ENCODE peak calls at places on chromosomes 1 and 21, in six cellular contexts. E, H, B, J, A and X are unnamed samples.

GRCh38 chr1:92784051-92784638 is 763 bp downstream of the EVI5 start:
- DNase-seq in E (peak; percentile 69), H (peak; percentile 34), B (peak; percentile 50), J (peak; percentile 76), A (peak; percentile 4), X (no peak)

GRCh38 chr1:198545156-198545555 is 4.7 kb upstream of the ATP6V1G3 start:
- DNase-seq in E (no peak), H (no peak), B (no peak), J (no peak), A (no peak), X (no peak)

GRCh38 chr1:172397221-172397620 is 23.3 kb upstream of the C1orf105 start:
- DNase-seq in E (peak; percentile 80), H (no peak), B (no peak), J (peak; percentile 79), A (no peak), X (no peak)

GRCh38 chr1:210586785-210587184 is 258.1 kb downstream of the HHAT start:
- DNase-seq in E (no peak), H (no peak), B (no peak), J (no peak), A (peak; percentile 38), X (peak; percentile 91)

GRCh38 chr1:96370752-96371151 is 350.8 kb upstream of the PTBP2 start:
- DNase-seq in E (peak; percentile 91), H (peak; percentile 75), B (no peak), J (peak; percentile 91), A (no peak), X (no peak)

GRCh38 chr1:245587435-245588105 is 432.8 kb downstream of the KIF26B start:
- DNase-seq in E (no peak), H (no peak), B (no peak), J (no peak), A (no peak), X (peak; percentile 41)

GRCh38 chr1:27137544-27138075 is 17.3 kb downstream of the SLC9A1 start:
- DNase-seq in E (peak; percentile 50), H (peak; percentile 38), B (peak; percentile 65), J (no peak), A (no peak), X (no peak)

GRCh38 chr21:45930231-45930760 is 51.3 kb upstream of the COL6A1 start:
- DNase-seq in E (no peak), H (no peak), B (no peak), J (no peak), A (no peak), X (no peak)

GRCh38 chr1:202945483-202945882 is 12.6 kb downstream of the ADIPOR1 start:
- DNase-seq in E (no peak), H (no peak), B (no peak), J (no peak), A (no peak), X (no peak)

GRCh38 chr1:66506393-66506687 is 27.6 kb upstream of the SGIP1 start:
- DNase-seq in E (no peak), H (no peak), B (no peak), J (no peak), A (no peak), X (no peak)

GRCh38 chr1:211135342-211135950 is 1.5 kb upstream of the KCNH1 start:
- DNase-seq in E (peak; percentile 65), H (peak; percentile 58), B (no peak), J (peak; percentile 58), A (peak; percentile 63), X (peak; percentile 73)

GRCh38 chr1:17359031-17359430 is 13.0 kb upstream of the PADI6 start:
- DNase-seq in E (no peak), H (no peak), B (no peak), J (no peak), A (no peak), X (no peak)

GRCh38 chr1:163399976-163400375 is 78.2 kb downstream of the NUF2 start:
- DNase-seq in E (no peak), H (no peak), B (no peak), J (no peak), A (peak; percentile 99), X (no peak)

GRCh38 chr1:89550995-89551394 is 26.4 kb downstream of the LRRC8B start:
- DNase-seq in E (no peak), H (no peak), B (no peak), J (no peak), A (no peak), X (no peak)

GRCh38 chr1:53207726-53208125 is 11.1 kb downstream of the CPT2 start:
- DNase-seq in E (no peak), H (no peak), B (no peak), J (peak; percentile 30), A (no peak), X (no peak)

GRCh38 chr21:42199488-42200463 is 19.2 kb upstream of the ABCG1 start:
- DNase-seq in E (peak; percentile 66), H (peak; percentile 63), B (peak; percentile 51), J (peak; percentile 85), A (no peak), X (no peak)

GRCh38 chr1:102566182-102566581 is 542.1 kb downstream of the COL11A1 start:
- DNase-seq in E (no peak), H (no peak), B (no peak), J (no peak), A (no peak), X (no peak)

GRCh38 chr1:174399211-174399610 is 48.6 kb upstream of the GPR52 start:
- DNase-seq in E (peak; percentile 9), H (no peak), B (no peak), J (no peak), A (no peak), X (no peak)

GRCh38 chr1:20429296-20429695 is 56.7 kb downstream of the CAMK2N1 start:
- DNase-seq in E (no peak), H (no peak), B (no peak), J (peak; percentile 23), A (no peak), X (no peak)

GRCh38 chr1:77636864-77637263 is 45.6 kb downstream of the ZZZ3 start:
- DNase-seq in E (no peak), H (no peak), B (no peak), J (no peak), A (no peak), X (no peak)

GRCh38 chr1:23619299-23620188 is 60.2 kb upstream of the ID3 start:
- DNase-seq in E (no peak), H (no peak), B (peak; percentile 78), J (no peak), A (peak; percentile 97), X (no peak)

GRCh38 chr1:230537456-230537855 is 104.8 kb upstream of the COG2 start:
- DNase-seq in E (no peak), H (no peak), B (no peak), J (no peak), A (no peak), X (no peak)

GRCh38 chr1:45410850-45411509 is 70.7 kb upstream of the MUTYH start:
- DNase-seq in E (no peak), H (no peak), B (no peak), J (no peak), A (no peak), X (no peak)